ENCODE peak calls at places on chromosomes 6 and 20, in five cellular contexts. D, O, Y, C and Q are unnamed samples.
A peak's percentile ranks its signal among the peaks of the same experiment; 100 is the strongest.

GRCh38 chr6:35969676-35970075 is 48.8 kb upstream of the SRPK1 start:
- DNase-seq in D (no peak), O (no peak), Y (no peak), C (no peak), Q (no peak)

GRCh38 chr6:13089296-13089994 is 238.9 kb downstream of the TBC1D7 start:
- DNase-seq in D (no peak), O (no peak), Y (no peak), C (no peak), Q (no peak)

GRCh38 chr6:169190144-169190584 is 63.5 kb downstream of the THBS2 start:
- DNase-seq in D (peak; percentile 51), O (no peak), Y (no peak), C (peak; percentile 64), Q (no peak)

GRCh38 chr6:164303092-164304007 is 888.8 kb downstream of the QKI start:
- DNase-seq in D (no peak), O (no peak), Y (no peak), C (no peak), Q (no peak)

GRCh38 chr6:163956571-163957407 is 542.3 kb downstream of the QKI start:
- DNase-seq in D (peak; percentile 84), O (peak; percentile 49), Y (peak; percentile 80), C (peak; percentile 79), Q (peak; percentile 29)

GRCh38 chr20:63290677-63291472 is 2.1 kb upstream of the COL20A1 start:
- DNase-seq in D (no peak), O (peak; percentile 51), Y (no peak), C (peak; percentile 68), Q (no peak)

GRCh38 chr6:131348572-131348971 is 213.3 kb downstream of the AKAP7 start:
- DNase-seq in D (no peak), O (no peak), Y (no peak), C (no peak), Q (no peak)

GRCh38 chr20:23586735-23587525 is 18.6 kb upstream of the CST9L start:
- DNase-seq in D (no peak), O (no peak), Y (no peak), C (no peak), Q (no peak)

GRCh38 chr6:98836025-98836961 is 1.9 kb downstream of the POU3F2 start:
- DNase-seq in D (no peak), O (no peak), Y (no peak), C (no peak), Q (no peak)

GRCh38 chr6:49327005-49327404 is 136.0 kb downstream of the MMUT start:
- DNase-seq in D (no peak), O (no peak), Y (no peak), C (no peak), Q (no peak)

GRCh38 chr20:760751-761417 is 7.4 kb downstream of the SLC52A3 start:
- DNase-seq in D (no peak), O (peak; percentile 19), Y (peak; percentile 68), C (no peak), Q (no peak)

GRCh38 chr6:34543421-34543820 is 12.7 kb downstream of the SPDEF start:
- DNase-seq in D (no peak), O (no peak), Y (no peak), C (no peak), Q (no peak)

GRCh38 chr6:1838604-1839003 is 228.9 kb downstream of the FOXC1 start:
- DNase-seq in D (no peak), O (no peak), Y (no peak), C (no peak), Q (no peak)

DNA sequence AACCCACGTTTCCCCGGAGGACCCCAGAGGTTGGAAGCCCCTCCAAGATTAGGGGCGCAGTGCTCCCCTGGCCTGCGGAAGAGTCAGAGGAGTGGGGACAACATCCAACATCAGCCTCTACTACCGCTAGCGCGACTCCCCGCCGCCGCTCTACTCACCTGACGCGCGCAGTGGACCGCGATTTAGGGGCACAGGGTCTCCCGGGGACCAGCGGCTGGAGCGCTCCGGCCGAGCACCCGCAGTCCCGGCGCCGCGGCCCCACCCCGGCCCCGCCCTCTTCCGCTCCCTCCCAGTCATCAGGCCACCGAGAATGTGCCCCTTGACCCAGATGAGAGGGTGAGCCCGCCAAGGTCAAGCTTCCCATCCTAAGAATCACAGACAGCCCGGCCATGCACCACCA is at the start of gene ZFP57:
- DNase-seq in D (no peak), O (no peak), Y (no peak), C (no peak), Q (no peak)
- H3K27me3 ChIP-seq in D (no peaks in the 10 kb centered on the region), O (no peaks in the 10 kb centered on the region), Y (peaks cover 8% of the 10 kb centered on the region), C (no peaks in the 10 kb centered on the region), Q (no peaks in the 10 kb centered on the region)

GRCh38 chr20:22425344-22426295 is 158.8 kb downstream of the FOXA2 start:
- DNase-seq in D (no peak), O (no peak), Y (no peak), C (no peak), Q (no peak)

GRCh38 chr20:22430746-22431168 is 153.6 kb downstream of the FOXA2 start:
- DNase-seq in D (no peak), O (no peak), Y (no peak), C (no peak), Q (no peak)

GRCh38 chr20:22430154-22430745 is 154.1 kb downstream of the FOXA2 start:
- DNase-seq in D (no peak), O (no peak), Y (no peak), C (no peak), Q (no peak)

GRCh38 chr20:22426772-22427171 is 157.6 kb downstream of the FOXA2 start:
- DNase-seq in D (no peak), O (no peak), Y (no peak), C (no peak), Q (no peak)

GRCh38 chr20:22428051-22428450 is 156.3 kb downstream of the FOXA2 start:
- DNase-seq in D (no peak), O (no peak), Y (no peak), C (no peak), Q (no peak)
- H3K27me3 ChIP-seq in D (peaks cover 4% of the 10 kb centered on the region), O (no peaks in the 10 kb centered on the region), Y (no peaks in the 10 kb centered on the region), C (no peaks in the 10 kb centered on the region), Q (no peaks in the 10 kb centered on the region)

DNA sequence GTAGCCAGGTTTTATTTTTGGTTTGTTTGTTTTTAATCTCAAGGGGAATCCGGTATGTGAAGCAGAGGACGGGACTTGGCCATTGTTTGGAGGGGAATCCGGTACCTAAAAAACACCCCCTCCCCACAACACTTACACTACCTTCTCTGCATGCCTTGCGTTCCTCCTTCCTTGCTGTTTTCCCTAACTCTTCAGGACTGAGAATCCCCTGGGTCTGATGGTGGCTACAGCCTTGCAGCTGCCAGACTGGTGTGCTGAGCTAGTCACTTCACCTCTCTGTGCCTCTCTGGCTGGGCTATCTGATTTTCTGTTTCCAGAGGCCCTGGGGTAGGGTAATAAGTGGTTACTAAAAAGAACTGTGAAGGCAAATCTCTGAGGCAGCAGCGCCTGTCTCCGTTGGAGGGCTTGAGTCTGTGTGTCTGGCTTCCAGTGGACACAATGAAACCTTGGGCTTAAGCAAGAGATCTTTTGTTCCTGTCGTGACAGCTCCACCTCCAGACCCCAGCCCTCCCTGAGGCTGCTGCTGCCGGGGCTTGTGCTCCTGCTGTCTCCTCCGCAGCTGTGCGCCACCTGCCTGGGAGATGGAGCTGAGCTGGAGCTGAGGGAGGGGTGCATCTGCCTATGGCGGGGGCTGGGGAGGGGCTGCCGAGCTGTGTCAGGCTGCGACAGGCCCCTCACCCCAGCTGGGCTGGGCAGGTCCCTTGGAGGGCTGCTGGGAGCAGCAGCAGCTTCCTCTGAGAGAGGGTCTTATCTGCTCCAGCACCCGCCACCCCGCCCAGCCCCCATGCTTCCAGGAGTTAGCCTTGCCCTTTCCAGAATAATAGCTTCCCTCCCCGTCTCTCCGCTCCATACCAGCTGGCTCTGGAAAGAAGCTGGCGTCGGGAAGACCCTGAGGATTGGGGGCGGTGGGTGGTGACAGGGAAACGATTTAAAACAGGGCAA is 65.8 kb upstream of the CCDC167 start:
- DNase-seq in D (no peak), O (no peak), Y (no peak), C (no peak), Q (no peak)
- H3K27me3 ChIP-seq in D (no peaks in the 10 kb centered on the region), O (no peaks in the 10 kb centered on the region), Y (peaks cover 35% of the 10 kb centered on the region), C (no peaks in the 10 kb centered on the region), Q (no peaks in the 10 kb centered on the region)

GRCh38 chr20:22429175-22430153 is 154.9 kb downstream of the FOXA2 start:
- DNase-seq in D (no peak), O (no peak), Y (no peak), C (no peak), Q (no peak)
- H3K27me3 ChIP-seq in D (peaks cover 4% of the 10 kb centered on the region), O (no peaks in the 10 kb centered on the region), Y (no peaks in the 10 kb centered on the region), C (no peaks in the 10 kb centered on the region), Q (no peaks in the 10 kb centered on the region)

GRCh38 chr6:84062519-84063154 is 29.1 kb downstream of the MRAP2 start:
- DNase-seq in D (no peak), O (no peak), Y (no peak), C (no peak), Q (no peak)

GRCh38 chr6:84066536-84066935 is 33.0 kb downstream of the MRAP2 start:
- DNase-seq in D (no peak), O (no peak), Y (no peak), C (no peak), Q (no peak)

GRCh38 chr6:84061613-84062398 is 28.2 kb downstream of the MRAP2 start:
- DNase-seq in D (no peak), O (no peak), Y (no peak), C (no peak), Q (no peak)

GRCh38 chr6:84061174-84061573 is 27.6 kb downstream of the MRAP2 start:
- DNase-seq in D (no peak), O (no peak), Y (no peak), C (no peak), Q (no peak)

DNA sequence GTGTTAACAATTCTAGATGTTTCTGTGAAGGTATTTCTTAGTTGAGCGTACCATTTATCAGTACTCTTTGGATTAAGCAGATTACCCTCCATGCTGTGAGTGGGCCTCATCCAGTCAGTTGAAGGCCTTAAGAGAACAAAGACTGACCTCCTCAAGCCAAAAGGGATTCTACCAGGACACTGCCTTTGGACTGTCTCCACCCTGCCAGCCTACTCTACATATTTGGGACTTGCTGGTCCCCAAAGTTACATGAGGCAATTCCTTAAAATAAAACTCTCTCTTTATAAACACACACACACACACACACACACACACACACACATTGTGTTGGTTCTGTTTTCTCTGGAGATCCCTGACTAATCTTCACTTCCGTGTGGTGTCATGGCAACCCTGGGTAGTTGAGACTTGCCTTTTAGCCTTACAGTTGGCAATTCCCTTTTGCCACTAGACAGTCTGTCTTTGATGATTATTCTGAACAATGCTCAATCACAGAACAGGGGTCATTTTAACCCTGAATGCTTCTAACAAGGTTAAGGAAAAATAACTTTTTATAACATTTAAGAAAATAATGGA is 32.2 kb downstream of the MRAP2 start:
- DNase-seq in D (no peak), O (no peak), Y (no peak), C (no peak), Q (no peak)
- H3K27me3 ChIP-seq in D (no peaks in the 10 kb centered on the region), O (no peaks in the 10 kb centered on the region), Y (no peaks in the 10 kb centered on the region), C (no peaks in the 10 kb centered on the region), Q (no peaks in the 10 kb centered on the region)

GRCh38 chr6:150033197-150033771 is 8.0 kb upstream of the RAET1L start:
- DNase-seq in D (no peak), O (no peak), Y (no peak), C (no peak), Q (no peak)
- H3K27me3 ChIP-seq in D (no peaks in the 10 kb centered on the region), O (peaks cover 28% of the 10 kb centered on the region), Y (peaks cover 30% of the 10 kb centered on the region), C (no peaks in the 10 kb centered on the region), Q (peaks cover 9% of the 10 kb centered on the region)

DNA sequence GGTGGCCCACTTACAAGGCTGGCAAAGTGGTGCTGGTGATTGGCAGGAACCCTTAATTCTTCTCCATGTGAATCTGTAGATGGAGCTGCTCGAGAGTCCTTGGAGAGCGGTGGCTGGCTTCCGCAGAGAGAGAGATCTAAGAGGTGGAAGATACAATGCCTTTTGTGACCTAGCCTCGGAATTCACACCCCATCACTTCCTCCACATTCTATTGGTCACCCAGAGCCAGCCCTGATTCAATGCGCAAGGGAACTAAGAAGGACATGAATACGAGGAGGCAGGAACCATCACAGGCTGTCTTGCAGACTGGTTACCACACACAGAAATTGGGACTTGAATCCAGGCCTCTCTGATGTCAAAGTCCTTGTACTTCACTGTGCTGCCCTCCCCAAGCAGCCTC is 128.9 kb upstream of the PROKR2 start:
- DNase-seq in D (no peak), O (no peak), Y (no peak), C (no peak), Q (no peak)
- H3K27me3 ChIP-seq in D (peaks cover 3% of the 10 kb centered on the region), O (no peaks in the 10 kb centered on the region), Y (peaks cover 23% of the 10 kb centered on the region), C (no peaks in the 10 kb centered on the region), Q (no peaks in the 10 kb centered on the region)

GRCh38 chr6:170289108-170289931 is 1.6 kb downstream of the DLL1 start:
- DNase-seq in D (no peak), O (no peak), Y (no peak), C (peak; percentile 50), Q (peak; percentile 37)
- H3K27me3 ChIP-seq in D (no peaks in the 10 kb centered on the region), O (peaks cover 39% of the 10 kb centered on the region), Y (peaks cover 75% of the 10 kb centered on the region), C (no peaks in the 10 kb centered on the region), Q (peaks cover 9% of the 10 kb centered on the region)